ENCODE peak calls at places on chromosomes 12 and 14, in five cellular contexts. Q is HepG2, M is GM12878, O is H1, U is K562. H is an unnamed sample.

GRCh38 chr12:24750263-24750662 is 198.6 kb downstream of the BCAT1 start:
- DNase-seq in O (no peak), Q (peak), U (no peak), M (no peak), H (no peak)

GRCh38 chr14:101026341-101026740 is 122.8 kb upstream of the RTL1 start:
- DNase-seq in U (no peak), O (no peak), Q (no peak), M (no peak), H (no peak)

GRCh38 chr12:93137656-93138612 is 208.8 kb upstream of the EEA1 start:
- DNase-seq in Q (no peak), M (no peak), U (peak), O (no peak), H (peak)

GRCh38 chr14:68789798-68790655 is 2.8 kb downstream of the ZFP36L1 start:
- DNase-seq in O (peak), Q (no peak), U (no peak), M (no peak), H (no peak)

GRCh38 chr12:42428850-42429249 is 102.9 kb downstream of the PPHLN1 start:
- DNase-seq in M (no peak), O (no peak), Q (no peak), U (no peak), H (no peak)

GRCh38 chr14:90721619-90722305 is 94.5 kb downstream of the TTC7B start:
- DNase-seq in O (peak), U (no peak), M (no peak), Q (no peak), H (peak)

GRCh38 chr12:124487065-124487833 is 80.2 kb downstream of the NCOR2 start:
- DNase-seq in U (peak), M (no peak), Q (no peak), O (no peak), H (no peak)

GRCh38 chr12:19451196-19451595 is 11.9 kb downstream of the AEBP2 start:
- DNase-seq in M (no peak), Q (no peak), O (peak), U (no peak), H (no peak)

GRCh38 chr12:67322580-67322979 is 53.4 kb downstream of the CAND1 start:
- DNase-seq in Q (no peak), U (no peak), M (no peak), O (no peak), H (no peak)

GRCh38 chr12:26290560-26290959 is 95.2 kb downstream of the SSPN start:
- DNase-seq in U (no peak), M (no peak), O (no peak), Q (no peak), H (no peak)

GRCh38 chr12:6192604-6193380 is 7.4 kb upstream of the CD9 start:
- DNase-seq in O (no peak), M (no peak), Q (no peak), U (no peak), H (no peak)

GRCh38 chr12:9784326-9784725 is 23.6 kb upstream of the CD69 start:
- DNase-seq in M (no peak), Q (no peak), U (no peak), O (no peak), H (no peak)

GRCh38 chr14:105455766-105456660 is 18.6 kb upstream of the CRIP2 start:
- DNase-seq in M (no peak), Q (no peak), O (no peak), U (no peak), H (no peak)

GRCh38 chr12:123098780-123099179 is 52.1 kb downstream of the PITPNM2 start:
- DNase-seq in Q (no peak), O (no peak), M (no peak), U (no peak), H (no peak)

GRCh38 chr12:113172185-113172584 is 13.1 kb downstream of the DDX54 start:
- DNase-seq in O (no peak), U (no peak), Q (no peak), M (no peak), H (no peak)

GRCh38 chr14:99753225-99754140 is 39.7 kb upstream of the EML1 start:
- DNase-seq in M (no peak), O (no peak), Q (no peak), U (no peak), H (no peak)

GRCh38 chr14:99755068-99755405 is 38.2 kb upstream of the EML1 start:
- DNase-seq in O (no peak), M (no peak), Q (no peak), U (no peak), H (no peak)

GRCh38 chr14:99755629-99756603 is 37.3 kb upstream of the EML1 start:
- DNase-seq in U (no peak), Q (peak), M (no peak), O (no peak), H (no peak)

GRCh38 chr14:99752486-99753121 is 40.6 kb upstream of the EML1 start:
- DNase-seq in U (no peak), Q (no peak), O (no peak), M (no peak), H (no peak)

GRCh38 chr14:99754141-99755067 is 38.8 kb upstream of the EML1 start:
- DNase-seq in Q (no peak), M (no peak), O (no peak), U (no peak), H (no peak)
- TF ChIP-seq SRF in Q (no peak), M (no peak), O (no peak), U (no peak), H (no peak)

DNA sequence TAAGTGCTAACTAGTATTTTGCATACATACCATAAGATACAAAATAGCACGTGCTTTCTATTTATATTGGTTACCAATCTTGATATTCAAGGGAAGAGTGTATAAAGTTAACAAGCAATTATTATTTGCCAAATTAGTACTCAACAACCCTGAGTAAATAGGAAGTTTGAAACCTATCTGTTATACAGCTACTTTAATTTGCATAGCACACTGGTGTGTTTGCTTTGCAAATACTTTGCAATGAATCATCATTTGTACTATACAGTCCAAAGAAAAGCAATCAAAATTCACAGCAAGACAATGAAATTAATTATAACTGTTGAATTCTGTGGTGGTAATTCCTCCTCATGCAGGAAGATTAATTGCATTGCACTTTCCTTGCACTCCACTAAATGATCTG is 469.1 kb downstream of the PRKD1 start:
- DNase-seq in U (no peak), M (no peak), Q (no peak), O (no peak), H (no peak)
- TF ChIP-seq SRF in U (no peak), M (no peak), Q (no peak), O (no peak), H (no peak)

DNA sequence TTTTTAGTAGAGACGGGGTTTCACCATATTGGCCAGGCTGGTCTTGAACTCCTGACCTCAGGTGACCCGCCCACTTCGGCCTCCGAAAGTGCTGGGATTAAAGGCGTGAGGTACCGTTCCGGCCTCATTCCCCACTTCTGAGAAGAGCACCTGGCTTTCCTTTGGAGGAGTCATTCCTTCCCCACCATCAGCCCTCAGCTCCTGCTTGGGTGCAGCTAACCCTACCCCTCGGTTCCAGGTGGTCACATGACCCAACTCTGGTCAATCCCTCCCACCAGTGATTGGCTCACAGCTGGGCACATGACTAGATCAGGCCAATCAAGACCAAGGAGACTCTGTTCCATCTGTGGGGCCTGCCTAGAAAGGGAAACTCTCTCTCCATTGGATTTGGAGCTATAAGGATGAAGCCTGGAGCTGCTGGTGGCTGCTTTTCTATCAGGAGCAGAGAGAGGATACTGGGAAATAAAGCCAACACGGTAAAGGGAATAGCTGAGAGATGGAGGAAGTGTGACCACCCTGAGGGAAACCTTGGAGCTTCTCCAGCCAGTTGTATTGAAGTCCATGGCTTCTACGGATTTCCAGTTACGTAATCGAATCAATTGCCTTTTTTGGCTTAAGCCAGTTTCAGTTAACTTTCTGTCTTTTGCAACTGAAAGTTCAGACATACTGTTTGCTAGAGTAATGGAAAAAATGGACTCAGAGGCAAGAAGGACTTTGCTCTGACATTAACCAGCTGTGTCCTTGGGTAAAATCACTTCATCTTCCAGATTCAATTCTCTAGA is 19.8 kb upstream of the IFT81 start:
- DNase-seq in O (no peak), Q (peak), M (no peak), U (no peak), H (no peak)
- TF ChIP-seq SRF in O (no peak), Q (peak), M (no peak), U (no peak), H (no peak)

GRCh38 chr12:12986775-12987332 is 13.2 kb downstream of the HEBP1 start:
- DNase-seq in M (no peak), U (no peak), O (no peak), Q (no peak), H (no peak)
- TF ChIP-seq SRF in M (no peak), U (no peak), O (no peak), Q (no peak), H (no peak)

DNA sequence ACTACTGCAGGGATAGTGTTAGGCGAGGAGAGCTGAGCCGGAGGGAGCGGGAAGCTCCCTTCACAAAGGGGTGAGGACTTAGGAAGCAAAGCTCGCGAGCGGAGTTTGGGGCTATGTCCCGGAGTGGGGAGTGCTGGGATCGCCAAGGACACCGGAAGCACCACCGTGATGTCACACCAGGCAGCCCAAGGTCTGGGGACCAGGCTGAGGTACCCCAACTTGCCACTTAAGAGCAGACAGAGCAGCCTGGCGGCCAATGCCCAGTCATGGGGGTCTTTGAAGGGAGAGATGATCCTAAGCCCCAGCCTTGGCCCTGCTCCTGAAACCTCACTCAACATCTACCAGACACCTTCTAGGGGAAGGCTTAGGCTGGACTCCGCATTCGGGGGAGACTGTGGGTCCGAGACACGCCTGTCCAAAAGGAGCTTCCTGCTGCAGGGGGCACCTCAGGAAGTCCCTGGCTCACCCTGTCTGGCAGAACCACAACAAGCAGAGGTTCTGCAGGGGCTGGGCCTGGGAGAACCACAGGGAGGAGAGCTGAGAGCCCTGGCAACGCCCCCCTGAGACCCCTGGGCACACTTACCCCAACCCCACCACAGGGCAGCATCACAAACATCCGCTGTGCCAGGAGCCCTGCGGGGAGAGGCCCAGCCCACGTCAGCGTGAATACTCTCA is 17.8 kb downstream of the SLC48A1 start:
- DNase-seq in M (no peak), Q (no peak), O (no peak), U (no peak), H (no peak)
- TF ChIP-seq SRF in M (no peak), Q (no peak), O (no peak), U (no peak), H (no peak)

H was measured in HCT116.